ENCODE peak calls at places on chromosomes 12 and 14, in eight cellular contexts. One of them, this sample, is unnamed.

GRCh38 chr12:59839514-59839913 is 243.7 kb downstream of the SLC16A7 start:
- DNase-seq in NCI-H2081: no peak
- DNase-seq in GM23248: peak
- DNase-seq in NT2/D1: no peak
- DNase-seq in PC-9: no peak
- DNase-seq in activated CD4-positive, alpha-beta memory T cell treated with anti-CD3 and anti-CD28 coated beads, Interleukin-2, amount 10 ng/mL, durations not matched to agents 7 days and 5 days: no peak
- DNase-seq in fibroblast of lung: peak
- DNase-seq in nephron progenitor cell: no peak
- DNase-seq in this sample: no peak

GRCh38 chr14:67464377-67464776 is 24.1 kb downstream of the TMEM229B start:
- DNase-seq in NCI-H2081: no peak
- DNase-seq in GM23248: no peak
- DNase-seq in NT2/D1: no peak
- DNase-seq in PC-9: no peak
- DNase-seq in activated CD4-positive, alpha-beta memory T cell treated with anti-CD3 and anti-CD28 coated beads, Interleukin-2, amount 10 ng/mL, durations not matched to agents 7 days and 5 days: no peak
- DNase-seq in fibroblast of lung: no peak
- DNase-seq in nephron progenitor cell: no peak
- DNase-seq in this sample: no peak

GRCh38 chr14:59897757-59898383 is 22.1 kb upstream of the LRRC9 start:
- DNase-seq in NCI-H2081: peak
- DNase-seq in GM23248: peak
- DNase-seq in NT2/D1: peak
- DNase-seq in PC-9: peak
- DNase-seq in activated CD4-positive, alpha-beta memory T cell treated with anti-CD3 and anti-CD28 coated beads, Interleukin-2, amount 10 ng/mL, durations not matched to agents 7 days and 5 days: no peak
- DNase-seq in fibroblast of lung: peak
- DNase-seq in nephron progenitor cell: peak
- DNase-seq in this sample: peak

GRCh38 chr14:53055003-53055402 is 98.1 kb downstream of the DDHD1 start:
- DNase-seq in NCI-H2081: peak
- DNase-seq in GM23248: peak
- DNase-seq in NT2/D1: peak
- DNase-seq in PC-9: no peak
- DNase-seq in activated CD4-positive, alpha-beta memory T cell treated with anti-CD3 and anti-CD28 coated beads, Interleukin-2, amount 10 ng/mL, durations not matched to agents 7 days and 5 days: no peak
- DNase-seq in fibroblast of lung: peak
- DNase-seq in nephron progenitor cell: no peak
- DNase-seq in this sample: no peak

GRCh38 chr14:68471964-68472508 is 320.8 kb downstream of the ZFP36L1 start:
- DNase-seq in NCI-H2081: no peak
- DNase-seq in GM23248: no peak
- DNase-seq in NT2/D1: no peak
- DNase-seq in PC-9: no peak
- DNase-seq in activated CD4-positive, alpha-beta memory T cell treated with anti-CD3 and anti-CD28 coated beads, Interleukin-2, amount 10 ng/mL, durations not matched to agents 7 days and 5 days: no peak
- DNase-seq in fibroblast of lung: no peak
- DNase-seq in nephron progenitor cell: no peak
- DNase-seq in this sample: no peak

GRCh38 chr12:132179431-132180362 is 35.4 kb downstream of the NOC4L start:
- DNase-seq in NCI-H2081: no peak
- DNase-seq in GM23248: no peak
- DNase-seq in NT2/D1: no peak
- DNase-seq in PC-9: no peak
- DNase-seq in activated CD4-positive, alpha-beta memory T cell treated with anti-CD3 and anti-CD28 coated beads, Interleukin-2, amount 10 ng/mL, durations not matched to agents 7 days and 5 days: no peak
- DNase-seq in fibroblast of lung: no peak
- DNase-seq in nephron progenitor cell: no peak
- DNase-seq in this sample: no peak

GRCh38 chr12:76713130-76713529 is 50.8 kb upstream of the ZDHHC17 start:
- DNase-seq in NCI-H2081: no peak
- DNase-seq in GM23248: no peak
- DNase-seq in NT2/D1: no peak
- DNase-seq in PC-9: no peak
- DNase-seq in activated CD4-positive, alpha-beta memory T cell treated with anti-CD3 and anti-CD28 coated beads, Interleukin-2, amount 10 ng/mL, durations not matched to agents 7 days and 5 days: no peak
- DNase-seq in fibroblast of lung: no peak
- DNase-seq in nephron progenitor cell: no peak
- DNase-seq in this sample: no peak

GRCh38 chr12:79223761-79224160 is 359.2 kb downstream of the SYT1 start:
- DNase-seq in NCI-H2081: no peak
- DNase-seq in GM23248: no peak
- DNase-seq in NT2/D1: no peak
- DNase-seq in PC-9: no peak
- DNase-seq in activated CD4-positive, alpha-beta memory T cell treated with anti-CD3 and anti-CD28 coated beads, Interleukin-2, amount 10 ng/mL, durations not matched to agents 7 days and 5 days: no peak
- DNase-seq in fibroblast of lung: no peak
- DNase-seq in nephron progenitor cell: no peak
- DNase-seq in this sample: no peak

GRCh38 chr12:109491671-109492070 is 14.2 kb downstream of the UBE3B start:
- DNase-seq in NCI-H2081: no peak
- DNase-seq in GM23248: no peak
- DNase-seq in NT2/D1: no peak
- DNase-seq in PC-9: no peak
- DNase-seq in activated CD4-positive, alpha-beta memory T cell treated with anti-CD3 and anti-CD28 coated beads, Interleukin-2, amount 10 ng/mL, durations not matched to agents 7 days and 5 days: no peak
- DNase-seq in fibroblast of lung: no peak
- DNase-seq in nephron progenitor cell: no peak
- DNase-seq in this sample: no peak

GRCh38 chr14:59406454-59407245 is 58.5 kb downstream of the GPR135 start:
- DNase-seq in NCI-H2081: no peak
- DNase-seq in GM23248: peak
- DNase-seq in NT2/D1: no peak
- DNase-seq in PC-9: no peak
- DNase-seq in activated CD4-positive, alpha-beta memory T cell treated with anti-CD3 and anti-CD28 coated beads, Interleukin-2, amount 10 ng/mL, durations not matched to agents 7 days and 5 days: no peak
- DNase-seq in fibroblast of lung: peak
- DNase-seq in nephron progenitor cell: no peak
- DNase-seq in this sample: no peak

GRCh38 chr12:40058721-40059190 is 47.1 kb downstream of the SLC2A13 start:
- DNase-seq in NCI-H2081: peak
- DNase-seq in GM23248: peak
- DNase-seq in NT2/D1: no peak
- DNase-seq in PC-9: no peak
- DNase-seq in activated CD4-positive, alpha-beta memory T cell treated with anti-CD3 and anti-CD28 coated beads, Interleukin-2, amount 10 ng/mL, durations not matched to agents 7 days and 5 days: no peak
- DNase-seq in fibroblast of lung: peak
- DNase-seq in nephron progenitor cell: no peak
- DNase-seq in this sample: no peak

GRCh38 chr12:130186631-130187269 is 24.5 kb downstream of the FZD10 start:
- DNase-seq in NCI-H2081: no peak
- DNase-seq in GM23248: no peak
- DNase-seq in NT2/D1: peak
- DNase-seq in PC-9: no peak
- DNase-seq in activated CD4-positive, alpha-beta memory T cell treated with anti-CD3 and anti-CD28 coated beads, Interleukin-2, amount 10 ng/mL, durations not matched to agents 7 days and 5 days: no peak
- DNase-seq in fibroblast of lung: peak
- DNase-seq in nephron progenitor cell: no peak
- DNase-seq in this sample: no peak

GRCh38 chr12:31234955-31235867 is 90.7 kb downstream of the SINHCAF start:
- DNase-seq in NCI-H2081: peak
- DNase-seq in GM23248: peak
- DNase-seq in NT2/D1: peak
- DNase-seq in PC-9: peak
- DNase-seq in activated CD4-positive, alpha-beta memory T cell treated with anti-CD3 and anti-CD28 coated beads, Interleukin-2, amount 10 ng/mL, durations not matched to agents 7 days and 5 days: peak
- DNase-seq in fibroblast of lung: peak
- DNase-seq in nephron progenitor cell: peak
- DNase-seq in this sample: peak

GRCh38 chr14:90871605-90872233 is 55.5 kb upstream of the TTC7B start:
- DNase-seq in NCI-H2081: peak
- DNase-seq in GM23248: peak
- DNase-seq in NT2/D1: no peak
- DNase-seq in PC-9: no peak
- DNase-seq in activated CD4-positive, alpha-beta memory T cell treated with anti-CD3 and anti-CD28 coated beads, Interleukin-2, amount 10 ng/mL, durations not matched to agents 7 days and 5 days: no peak
- DNase-seq in fibroblast of lung: peak
- DNase-seq in nephron progenitor cell: no peak
- DNase-seq in this sample: no peak

GRCh38 chr14:72024043-72024407 is 91.8 kb downstream of the RGS6 start:
- DNase-seq in NCI-H2081: peak
- DNase-seq in GM23248: peak
- DNase-seq in NT2/D1: peak
- DNase-seq in PC-9: no peak
- DNase-seq in activated CD4-positive, alpha-beta memory T cell treated with anti-CD3 and anti-CD28 coated beads, Interleukin-2, amount 10 ng/mL, durations not matched to agents 7 days and 5 days: peak
- DNase-seq in fibroblast of lung: peak
- DNase-seq in nephron progenitor cell: peak
- DNase-seq in this sample: peak

GRCh38 chr14:90815817-90816662 is at the start of gene TTC7B:
- DNase-seq in NCI-H2081: peak
- DNase-seq in GM23248: peak
- DNase-seq in NT2/D1: no peak
- DNase-seq in PC-9: no peak
- DNase-seq in activated CD4-positive, alpha-beta memory T cell treated with anti-CD3 and anti-CD28 coated beads, Interleukin-2, amount 10 ng/mL, durations not matched to agents 7 days and 5 days: peak
- DNase-seq in fibroblast of lung: peak
- DNase-seq in nephron progenitor cell: peak
- DNase-seq in this sample: peak

GRCh38 chr12:54689984-54690383 is 41.8 kb upstream of the DCD start:
- DNase-seq in NCI-H2081: no peak
- DNase-seq in GM23248: peak
- DNase-seq in NT2/D1: peak
- DNase-seq in PC-9: no peak
- DNase-seq in activated CD4-positive, alpha-beta memory T cell treated with anti-CD3 and anti-CD28 coated beads, Interleukin-2, amount 10 ng/mL, durations not matched to agents 7 days and 5 days: no peak
- DNase-seq in fibroblast of lung: no peak
- DNase-seq in nephron progenitor cell: no peak
- DNase-seq in this sample: no peak

GRCh38 chr14:89794096-89794495 is 160.4 kb downstream of the EFCAB11 start:
- DNase-seq in NCI-H2081: no peak
- DNase-seq in GM23248: peak
- DNase-seq in NT2/D1: no peak
- DNase-seq in PC-9: no peak
- DNase-seq in activated CD4-positive, alpha-beta memory T cell treated with anti-CD3 and anti-CD28 coated beads, Interleukin-2, amount 10 ng/mL, durations not matched to agents 7 days and 5 days: no peak
- DNase-seq in fibroblast of lung: no peak
- DNase-seq in nephron progenitor cell: no peak
- DNase-seq in this sample: no peak

GRCh38 chr14:94728950-94729349 is 41.0 kb downstream of the GSC start:
- DNase-seq in NCI-H2081: no peak
- DNase-seq in GM23248: no peak
- DNase-seq in NT2/D1: peak
- DNase-seq in PC-9: no peak
- DNase-seq in activated CD4-positive, alpha-beta memory T cell treated with anti-CD3 and anti-CD28 coated beads, Interleukin-2, amount 10 ng/mL, durations not matched to agents 7 days and 5 days: no peak
- DNase-seq in fibroblast of lung: no peak
- DNase-seq in nephron progenitor cell: no peak
- DNase-seq in this sample: peak

GRCh38 chr14:73776194-73776537 is 62.0 kb upstream of the PNMA1 start:
- DNase-seq in NCI-H2081: no peak
- DNase-seq in GM23248: peak
- DNase-seq in NT2/D1: no peak
- DNase-seq in PC-9: no peak
- DNase-seq in activated CD4-positive, alpha-beta memory T cell treated with anti-CD3 and anti-CD28 coated beads, Interleukin-2, amount 10 ng/mL, durations not matched to agents 7 days and 5 days: no peak
- DNase-seq in fibroblast of lung: peak
- DNase-seq in nephron progenitor cell: no peak
- DNase-seq in this sample: no peak

GRCh38 chr14:60655114-60655897 is 6.0 kb upstream of the SIX1 start:
- DNase-seq in NCI-H2081: no peak
- DNase-seq in GM23248: no peak
- DNase-seq in NT2/D1: no peak
- DNase-seq in PC-9: no peak
- DNase-seq in activated CD4-positive, alpha-beta memory T cell treated with anti-CD3 and anti-CD28 coated beads, Interleukin-2, amount 10 ng/mL, durations not matched to agents 7 days and 5 days: no peak
- DNase-seq in fibroblast of lung: no peak
- DNase-seq in nephron progenitor cell: peak
- DNase-seq in this sample: no peak

GRCh38 chr12:5733136-5733755 is 211.8 kb downstream of the ANO2 start:
- DNase-seq in NCI-H2081: no peak
- DNase-seq in GM23248: no peak
- DNase-seq in NT2/D1: no peak
- DNase-seq in PC-9: no peak
- DNase-seq in activated CD4-positive, alpha-beta memory T cell treated with anti-CD3 and anti-CD28 coated beads, Interleukin-2, amount 10 ng/mL, durations not matched to agents 7 days and 5 days: no peak
- DNase-seq in fibroblast of lung: peak
- DNase-seq in nephron progenitor cell: no peak
- DNase-seq in this sample: no peak

GRCh38 chr12:8948711-8949524 is 527 bp downstream of the M6PR start:
- DNase-seq in NCI-H2081: peak
- DNase-seq in GM23248: peak
- DNase-seq in NT2/D1: peak
- DNase-seq in PC-9: no peak
- DNase-seq in activated CD4-positive, alpha-beta memory T cell treated with anti-CD3 and anti-CD28 coated beads, Interleukin-2, amount 10 ng/mL, durations not matched to agents 7 days and 5 days: peak
- DNase-seq in fibroblast of lung: peak
- DNase-seq in nephron progenitor cell: peak
- DNase-seq in this sample: peak

GRCh38 chr12:22100952-22101748 is 55.1 kb downstream of the CMAS start:
- DNase-seq in NCI-H2081: peak
- DNase-seq in GM23248: peak
- DNase-seq in NT2/D1: peak
- DNase-seq in PC-9: peak
- DNase-seq in activated CD4-positive, alpha-beta memory T cell treated with anti-CD3 and anti-CD28 coated beads, Interleukin-2, amount 10 ng/mL, durations not matched to agents 7 days and 5 days: peak
- DNase-seq in fibroblast of lung: peak
- DNase-seq in nephron progenitor cell: peak
- DNase-seq in this sample: peak

GRCh38 chr14:27739657-27740156 is 1026.9 kb upstream of the FOXG1 start:
- DNase-seq in NCI-H2081: peak
- DNase-seq in GM23248: no peak
- DNase-seq in NT2/D1: no peak
- DNase-seq in PC-9: no peak
- DNase-seq in activated CD4-positive, alpha-beta memory T cell treated with anti-CD3 and anti-CD28 coated beads, Interleukin-2, amount 10 ng/mL, durations not matched to agents 7 days and 5 days: no peak
- DNase-seq in fibroblast of lung: no peak
- DNase-seq in nephron progenitor cell: no peak
- DNase-seq in this sample: no peak